ENCODE peak calls at places on chromosomes 16 and 17, in nine cellular contexts. H is kidney, S is colonic mucosa, F is transverse colon, C is fibroblast of lung, O is tibial nerve, G is upper lobe of right lung, Y is endodermal cell, I is heart left ventricle. Z is an unnamed sample.

GRCh38 chr16:78505544-78506371 is 406.3 kb downstream of the WWOX start:
- DNase-seq in H (peak; percentile 95), S (peak; percentile 61), F (peak; percentile 30), C (peak; percentile 25), O (peak; percentile 35), G (peak; percentile 68), Y (peak; percentile 68), I (peak; percentile 68), Z (no peak)

GRCh38 chr17:55275894-55276804 is 11.4 kb downstream of the HLF start:
- DNase-seq in H (no peak), S (no peak), F (no peak), C (no peak), O (no peak), G (no peak), Y (no peak), I (no peak), Z (peak; percentile 68)

GRCh38 chr17:75778861-75779249 is 5.8 kb upstream of the UNK start:
- DNase-seq in H (no peak), S (peak; percentile 78), F (peak; percentile 70), C (no peak), O (no peak), G (no peak), Y (no peak), I (no peak), Z (no peak)

GRCh38 chr16:1959269-1960039 is at the start of gene NDUFB10:
- DNase-seq in H (peak; percentile 97), S (peak; percentile 95), F (peak; percentile 95), C (peak; percentile 83), O (peak; percentile 74), G (peak; percentile 97), Y (peak; percentile 95), I (peak; percentile 94), Z (peak; percentile 74)

GRCh38 chr16:87326151-87326571 is 9.0 kb upstream of the C16orf95 start:
- DNase-seq in H (peak; percentile 47), S (no peak), F (no peak), C (no peak), O (no peak), G (no peak), Y (no peak), I (no peak), Z (no peak)

GRCh38 chr16:1909661-1910231 is 8.5 kb downstream of the HS3ST6 start:
- DNase-seq in H (no peak), S (peak; percentile 82), F (peak; percentile 66), C (no peak), O (no peak), G (no peak), Y (no peak), I (no peak), Z (no peak)

GRCh38 chr17:30113213-30113612 is 3.4 kb upstream of the NSRP1 start:
- DNase-seq in H (no peak), S (peak; percentile 85), F (peak; percentile 79), C (peak; percentile 33), O (no peak), G (no peak), Y (no peak), I (no peak), Z (no peak)

GRCh38 chr16:56259425-56259779 is 68.1 kb downstream of the GNAO1 start:
- DNase-seq in H (no peak), S (no peak), F (no peak), C (no peak), O (no peak), G (no peak), Y (no peak), I (no peak), Z (no peak)

GRCh38 chr17:75241996-75242460 is 19.4 kb downstream of the GGA3 start:
- DNase-seq in H (no peak), S (no peak), F (no peak), C (peak; percentile 59), O (no peak), G (no peak), Y (no peak), I (no peak), Z (no peak)

GRCh38 chr17:2090210-2090641 is 35.3 kb downstream of the HIC1 start:
- DNase-seq in H (peak; percentile 29), S (no peak), F (no peak), C (no peak), O (no peak), G (no peak), Y (no peak), I (no peak), Z (no peak)

GRCh38 chr17:49299996-49300395 is 62.1 kb downstream of the ZNF652 start:
- DNase-seq in H (no peak), S (no peak), F (no peak), C (no peak), O (no peak), G (no peak), Y (no peak), I (no peak), Z (no peak)

GRCh38 chr16:19945934-19946333 is 61.3 kb upstream of the GPRC5B start:
- DNase-seq in H (no peak), S (no peak), F (no peak), C (no peak), O (no peak), G (no peak), Y (no peak), I (no peak), Z (no peak)

GRCh38 chr17:81277421-81277820 is 17.7 kb downstream of the SLC38A10 start:
- DNase-seq in H (peak; percentile 71), S (peak; percentile 65), F (peak; percentile 32), C (peak; percentile 20), O (no peak), G (peak; percentile 84), Y (no peak), I (peak; percentile 60), Z (no peak)

GRCh38 chr16:87033541-87034300 is 283.5 kb downstream of the C16orf95 start:
- DNase-seq in H (no peak), S (no peak), F (no peak), C (peak; percentile 50), O (no peak), G (no peak), Y (no peak), I (peak; percentile 46), Z (no peak)

GRCh38 chr16:75377971-75378386 is 55.3 kb downstream of the CFDP1 start:
- DNase-seq in H (no peak), S (no peak), F (no peak), C (peak; percentile 96), O (no peak), G (no peak), Y (peak; percentile 49), I (no peak), Z (peak; percentile 97)

DNA sequence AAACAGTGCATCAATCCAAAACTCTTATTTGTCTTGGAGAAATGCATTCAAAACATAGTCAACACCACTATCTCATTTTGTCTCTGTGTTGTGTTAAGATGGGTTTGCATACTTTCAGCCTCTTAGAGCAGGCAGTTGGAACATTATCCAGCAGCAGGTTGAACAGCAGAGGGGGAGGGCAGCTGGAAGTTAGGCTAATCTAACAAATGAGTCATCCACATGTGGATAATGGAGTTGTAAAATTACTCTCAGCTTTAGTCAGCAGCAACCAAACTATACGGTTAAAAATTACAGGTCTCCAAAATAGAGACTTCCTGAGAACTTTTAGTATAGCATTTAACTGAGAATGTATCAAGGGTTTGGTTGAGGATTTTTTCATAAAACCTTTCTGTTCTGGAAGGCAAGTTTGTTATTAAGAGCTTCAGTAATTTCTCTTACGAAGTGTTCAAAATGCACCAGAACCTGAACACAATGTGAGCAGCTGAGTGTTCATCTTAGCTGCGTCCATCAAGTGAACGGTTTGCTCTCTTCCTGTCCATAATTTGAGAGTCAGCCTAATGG is 46.3 kb downstream of the PRKCA start:
- DNase-seq in H (no peak), S (peak; percentile 79), F (peak; percentile 61), C (peak; percentile 88), O (no peak), G (no peak), Y (no peak), I (peak; percentile 44), Z (peak; percentile 58)
- H3K27ac ChIP-seq in H (peak overlapping the region; percentile 34), S (peak overlapping the region; percentile 51), F (peak overlapping the region; percentile 58), C (no peak overlapping the region), O (no peak overlapping the region), G (no peak overlapping the region), Y (no peak overlapping the region), I (no peak overlapping the region), Z (no peak overlapping the region)

DNA sequence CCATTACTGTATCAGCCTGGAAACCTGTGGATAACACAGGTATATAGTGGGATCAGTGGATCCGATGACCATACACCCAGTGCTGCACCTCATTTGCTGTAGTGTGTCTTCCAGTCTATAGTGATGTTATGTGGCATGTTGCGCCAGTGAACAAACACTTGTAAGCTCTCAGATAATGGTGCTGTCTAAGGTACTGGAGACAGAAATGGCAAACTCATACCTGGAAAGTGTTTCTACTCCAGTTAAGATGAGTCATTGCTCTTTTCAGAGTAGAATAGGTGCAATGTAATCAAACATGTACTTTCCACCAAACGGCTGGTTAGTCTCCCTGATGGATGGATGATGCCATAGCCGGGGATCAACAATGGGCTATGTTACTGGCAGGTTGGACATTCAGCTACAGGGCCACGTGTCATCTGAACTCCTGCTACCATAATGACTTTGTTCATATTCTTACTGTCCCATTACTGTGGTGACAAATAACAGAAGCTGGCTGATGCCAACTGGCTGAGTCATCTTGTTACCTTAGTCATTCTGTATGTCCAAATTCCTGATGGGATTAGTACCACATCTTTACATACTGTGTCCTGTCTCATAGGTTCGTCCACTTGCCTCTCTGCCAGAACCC is 6.3 kb downstream of the CCL11 start:
- DNase-seq in H (no peak), S (no peak), F (no peak), C (no peak), O (no peak), G (no peak), Y (no peak), I (no peak), Z (peak; percentile 56)
- H3K4me1 ChIP-seq in H (no peaks in the 10 kb centered on the region), S (no peaks in the 10 kb centered on the region), F (no peaks in the 10 kb centered on the region), C (peaks cover 3% of the 10 kb centered on the region), O (no peaks in the 10 kb centered on the region), G (no peaks in the 10 kb centered on the region), Y (no peaks in the 10 kb centered on the region), I (no peaks in the 10 kb centered on the region), Z (no peaks in the 10 kb centered on the region)

GRCh38 chr16:84182680-84183571 is 3.9 kb downstream of the TAF1C start:
- DNase-seq in H (no peak), S (no peak), F (no peak), C (no peak), O (no peak), G (no peak), Y (no peak), I (no peak), Z (no peak)

GRCh38 chr16:84182104-84182503 is 4.8 kb downstream of the TAF1C start:
- DNase-seq in H (no peak), S (no peak), F (no peak), C (no peak), O (no peak), G (no peak), Y (peak; percentile 24), I (no peak), Z (no peak)

GRCh38 chr16:84184775-84185174 is 2.1 kb downstream of the TAF1C start:
- DNase-seq in H (no peak), S (no peak), F (no peak), C (no peak), O (no peak), G (peak; percentile 67), Y (no peak), I (peak; percentile 78), Z (no peak)

GRCh38 chr16:84183572-84183875 is 3.3 kb downstream of the TAF1C start:
- DNase-seq in H (no peak), S (no peak), F (no peak), C (no peak), O (no peak), G (no peak), Y (no peak), I (no peak), Z (no peak)

GRCh38 chr16:84183911-84184310 is 2.9 kb downstream of the TAF1C start:
- DNase-seq in H (no peak), S (no peak), F (no peak), C (no peak), O (no peak), G (no peak), Y (no peak), I (no peak), Z (no peak)
- TF ChIP-seq CTCF in H (no peak), S (no peak), F (no peak), C (no peak), O (no peak), G (peak; percentile 27), Y (peak; percentile 35), I (peak; percentile 41), Z (peak; percentile 28)

GRCh38 chr17:77479372-77479781 is 338.6 kb downstream of the SEC14L1 start:
- DNase-seq in H (peak; percentile 62), S (no peak), F (no peak), C (no peak), O (no peak), G (no peak), Y (peak; percentile 82), I (no peak), Z (no peak)
- H3K27ac ChIP-seq in H (no peak overlapping the region), S (no peak overlapping the region), F (peak overlapping the region; percentile 69), C (no peak overlapping the region), O (peak overlapping the region; percentile 54), G (no peak overlapping the region), Y (peak overlapping the region; percentile 48), I (no peak overlapping the region), Z (peak overlapping the region; percentile 89)